ENCODE peak calls at places on chromosomes 3 and 15, in six cellular contexts. One of them, this sample, is unnamed.

GRCh38 chr15:76991048-76991447 is 3.9 kb upstream of the PSTPIP1 start:
- DNase-seq in mesendoderm: no peak
- DNase-seq in Panc1: no peak
- DNase-seq in stimulated activated CD8-positive, alpha-beta memory T cell treated with anti-CD3 and anti-CD28 coated beads, Interleukin-2, amount 100 ng/mL, for 48 hours: no peak
- DNase-seq in hepatocyte: no peak
- DNase-seq in cardiac fibroblast: no peak
- DNase-seq in this sample: no peak

GRCh38 chr15:39704684-39705083 is 78.0 kb downstream of the FSIP1 start:
- DNase-seq in mesendoderm: peak
- DNase-seq in Panc1: no peak
- DNase-seq in stimulated activated CD8-positive, alpha-beta memory T cell treated with anti-CD3 and anti-CD28 coated beads, Interleukin-2, amount 100 ng/mL, for 48 hours: no peak
- DNase-seq in hepatocyte: no peak
- DNase-seq in cardiac fibroblast: peak
- DNase-seq in this sample: no peak

GRCh38 chr15:50908209-50909043 is at the start of gene AP4E1:
- DNase-seq in mesendoderm: peak
- DNase-seq in Panc1: peak
- DNase-seq in stimulated activated CD8-positive, alpha-beta memory T cell treated with anti-CD3 and anti-CD28 coated beads, Interleukin-2, amount 100 ng/mL, for 48 hours: peak
- DNase-seq in hepatocyte: peak
- DNase-seq in cardiac fibroblast: peak
- DNase-seq in this sample: peak

GRCh38 chr3:13121553-13122001 is 48.3 kb upstream of the IQSEC1 start:
- DNase-seq in mesendoderm: no peak
- DNase-seq in Panc1: no peak
- DNase-seq in stimulated activated CD8-positive, alpha-beta memory T cell treated with anti-CD3 and anti-CD28 coated beads, Interleukin-2, amount 100 ng/mL, for 48 hours: no peak
- DNase-seq in hepatocyte: no peak
- DNase-seq in cardiac fibroblast: no peak
- DNase-seq in this sample: no peak

GRCh38 chr3:194617827-194618226 is 15.4 kb downstream of the TMEM44 start:
- DNase-seq in mesendoderm: no peak
- DNase-seq in Panc1: no peak
- DNase-seq in stimulated activated CD8-positive, alpha-beta memory T cell treated with anti-CD3 and anti-CD28 coated beads, Interleukin-2, amount 100 ng/mL, for 48 hours: no peak
- DNase-seq in hepatocyte: no peak
- DNase-seq in cardiac fibroblast: peak
- DNase-seq in this sample: peak

GRCh38 chr3:42526616-42527367 is 24.3 kb downstream of the VIPR1 start:
- DNase-seq in mesendoderm: no peak
- DNase-seq in Panc1: no peak
- DNase-seq in stimulated activated CD8-positive, alpha-beta memory T cell treated with anti-CD3 and anti-CD28 coated beads, Interleukin-2, amount 100 ng/mL, for 48 hours: no peak
- DNase-seq in hepatocyte: no peak
- DNase-seq in cardiac fibroblast: no peak
- DNase-seq in this sample: no peak

GRCh38 chr15:74200394-74200793 is 2.2 kb downstream of the STRA6 start:
- DNase-seq in mesendoderm: no peak
- DNase-seq in Panc1: no peak
- DNase-seq in stimulated activated CD8-positive, alpha-beta memory T cell treated with anti-CD3 and anti-CD28 coated beads, Interleukin-2, amount 100 ng/mL, for 48 hours: no peak
- DNase-seq in hepatocyte: peak
- DNase-seq in cardiac fibroblast: peak
- DNase-seq in this sample: peak

GRCh38 chr3:128907706-128908445 is 28.5 kb downstream of the ACAD9 start:
- DNase-seq in mesendoderm: no peak
- DNase-seq in Panc1: no peak
- DNase-seq in stimulated activated CD8-positive, alpha-beta memory T cell treated with anti-CD3 and anti-CD28 coated beads, Interleukin-2, amount 100 ng/mL, for 48 hours: no peak
- DNase-seq in hepatocyte: no peak
- DNase-seq in cardiac fibroblast: no peak
- DNase-seq in this sample: no peak

GRCh38 chr3:25476639-25477038 is 48.6 kb downstream of the RARB start:
- DNase-seq in mesendoderm: no peak
- DNase-seq in Panc1: no peak
- DNase-seq in stimulated activated CD8-positive, alpha-beta memory T cell treated with anti-CD3 and anti-CD28 coated beads, Interleukin-2, amount 100 ng/mL, for 48 hours: no peak
- DNase-seq in hepatocyte: no peak
- DNase-seq in cardiac fibroblast: peak
- DNase-seq in this sample: no peak

GRCh38 chr15:38088971-38089370 is 154.5 kb downstream of the TMCO5A start:
- DNase-seq in mesendoderm: no peak
- DNase-seq in Panc1: no peak
- DNase-seq in stimulated activated CD8-positive, alpha-beta memory T cell treated with anti-CD3 and anti-CD28 coated beads, Interleukin-2, amount 100 ng/mL, for 48 hours: no peak
- DNase-seq in hepatocyte: no peak
- DNase-seq in cardiac fibroblast: no peak
- DNase-seq in this sample: no peak

GRCh38 chr3:186922790-186923189 is 7.5 kb upstream of the ST6GAL1 start:
- DNase-seq in mesendoderm: no peak
- DNase-seq in Panc1: no peak
- DNase-seq in stimulated activated CD8-positive, alpha-beta memory T cell treated with anti-CD3 and anti-CD28 coated beads, Interleukin-2, amount 100 ng/mL, for 48 hours: no peak
- DNase-seq in hepatocyte: no peak
- DNase-seq in cardiac fibroblast: no peak
- DNase-seq in this sample: no peak

GRCh38 chr15:94692697-94693096 is 461.3 kb downstream of the MCTP2 start:
- DNase-seq in mesendoderm: no peak
- DNase-seq in Panc1: no peak
- DNase-seq in stimulated activated CD8-positive, alpha-beta memory T cell treated with anti-CD3 and anti-CD28 coated beads, Interleukin-2, amount 100 ng/mL, for 48 hours: no peak
- DNase-seq in hepatocyte: no peak
- DNase-seq in cardiac fibroblast: no peak
- DNase-seq in this sample: no peak

GRCh38 chr3:10376353-10376752 is 55.4 kb upstream of the SEC13 start:
- DNase-seq in mesendoderm: no peak
- DNase-seq in Panc1: no peak
- DNase-seq in stimulated activated CD8-positive, alpha-beta memory T cell treated with anti-CD3 and anti-CD28 coated beads, Interleukin-2, amount 100 ng/mL, for 48 hours: no peak
- DNase-seq in hepatocyte: no peak
- DNase-seq in cardiac fibroblast: no peak
- DNase-seq in this sample: no peak

This sample was measured in Caki2.